ENCODE peak calls at places on chromosome 19, in five cellular contexts. One of them, this sample, is unnamed.

GRCh38 chr19:47247308-47247990 is 8.9 kb upstream of the CCDC9 start:
- DNase-seq in pons: peak; percentile 59
- DNase-seq in astrocyte of the spinal cord: peak; percentile 83
- DNase-seq in H54: no peak
- DNase-seq in stimulated activated CD8-positive, alpha-beta memory T cell treated with anti-CD3 and anti-CD28 coated beads, Interleukin-7, amount 100 ng/mL, for 1 hour: peak; percentile 47
- DNase-seq in this sample: peak; percentile 78

GRCh38 chr19:3733549-3734309 is 25.5 kb downstream of the TJP3 start:
- DNase-seq in pons: no peak
- DNase-seq in astrocyte of the spinal cord: no peak
- DNase-seq in H54: no peak
- DNase-seq in stimulated activated CD8-positive, alpha-beta memory T cell treated with anti-CD3 and anti-CD28 coated beads, Interleukin-7, amount 100 ng/mL, for 1 hour: no peak
- DNase-seq in this sample: no peak

GRCh38 chr19:55165952-55166529 is 372 bp downstream of the DNAAF3 start:
- DNase-seq in pons: peak; percentile 69
- DNase-seq in astrocyte of the spinal cord: peak; percentile 82
- DNase-seq in H54: peak; percentile 93
- DNase-seq in stimulated activated CD8-positive, alpha-beta memory T cell treated with anti-CD3 and anti-CD28 coated beads, Interleukin-7, amount 100 ng/mL, for 1 hour: no peak
- DNase-seq in this sample: peak; percentile 81

GRCh38 chr19:49347835-49348234 is 12.6 kb downstream of the CD37 start:
- DNase-seq in pons: peak; percentile 36
- DNase-seq in astrocyte of the spinal cord: peak; percentile 59
- DNase-seq in H54: peak; percentile 42
- DNase-seq in stimulated activated CD8-positive, alpha-beta memory T cell treated with anti-CD3 and anti-CD28 coated beads, Interleukin-7, amount 100 ng/mL, for 1 hour: no peak
- DNase-seq in this sample: peak; percentile 49

GRCh38 chr19:16262618-16263017 is 62.0 kb upstream of the KLF2 start:
- DNase-seq in pons: no peak
- DNase-seq in astrocyte of the spinal cord: no peak
- DNase-seq in H54: no peak
- DNase-seq in stimulated activated CD8-positive, alpha-beta memory T cell treated with anti-CD3 and anti-CD28 coated beads, Interleukin-7, amount 100 ng/mL, for 1 hour: no peak
- DNase-seq in this sample: peak; percentile 80

GRCh38 chr19:13953021-13953531 is 767 bp downstream of the DCAF15 start:
- DNase-seq in pons: no peak
- DNase-seq in astrocyte of the spinal cord: peak; percentile 46
- DNase-seq in H54: peak; percentile 64
- DNase-seq in stimulated activated CD8-positive, alpha-beta memory T cell treated with anti-CD3 and anti-CD28 coated beads, Interleukin-7, amount 100 ng/mL, for 1 hour: no peak
- DNase-seq in this sample: no peak

GRCh38 chr19:6020166-6020967 is 42.4 kb upstream of the RANBP3 start:
- DNase-seq in pons: no peak
- DNase-seq in astrocyte of the spinal cord: no peak
- DNase-seq in H54: no peak
- DNase-seq in stimulated activated CD8-positive, alpha-beta memory T cell treated with anti-CD3 and anti-CD28 coated beads, Interleukin-7, amount 100 ng/mL, for 1 hour: no peak
- DNase-seq in this sample: peak; percentile 62

GRCh38 chr19:3357362-3357730 is 9.0 kb upstream of the NFIC start:
- DNase-seq in pons: no peak
- DNase-seq in astrocyte of the spinal cord: no peak
- DNase-seq in H54: no peak
- DNase-seq in stimulated activated CD8-positive, alpha-beta memory T cell treated with anti-CD3 and anti-CD28 coated beads, Interleukin-7, amount 100 ng/mL, for 1 hour: no peak
- DNase-seq in this sample: no peak

GRCh38 chr19:49746206-49746958 is 16.7 kb downstream of the TSKS start:
- DNase-seq in pons: no peak
- DNase-seq in astrocyte of the spinal cord: peak; percentile 75
- DNase-seq in H54: no peak
- DNase-seq in stimulated activated CD8-positive, alpha-beta memory T cell treated with anti-CD3 and anti-CD28 coated beads, Interleukin-7, amount 100 ng/mL, for 1 hour: no peak
- DNase-seq in this sample: peak; percentile 41

GRCh38 chr19:10587022-10587838 is at the start of gene AP1M2:
- DNase-seq in pons: no peak
- DNase-seq in astrocyte of the spinal cord: no peak
- DNase-seq in H54: no peak
- DNase-seq in stimulated activated CD8-positive, alpha-beta memory T cell treated with anti-CD3 and anti-CD28 coated beads, Interleukin-7, amount 100 ng/mL, for 1 hour: no peak
- DNase-seq in this sample: peak; percentile 67

GRCh38 chr19:51595776-51596175 is 24.7 kb downstream of the ZNF175 start:
- DNase-seq in pons: no peak
- DNase-seq in astrocyte of the spinal cord: no peak
- DNase-seq in H54: no peak
- DNase-seq in stimulated activated CD8-positive, alpha-beta memory T cell treated with anti-CD3 and anti-CD28 coated beads, Interleukin-7, amount 100 ng/mL, for 1 hour: no peak
- DNase-seq in this sample: no peak

GRCh38 chr19:11202488-11203193 is 5.3 kb upstream of the KANK2 start:
- DNase-seq in pons: no peak
- DNase-seq in astrocyte of the spinal cord: no peak
- DNase-seq in H54: no peak
- DNase-seq in stimulated activated CD8-positive, alpha-beta memory T cell treated with anti-CD3 and anti-CD28 coated beads, Interleukin-7, amount 100 ng/mL, for 1 hour: no peak
- DNase-seq in this sample: no peak

GRCh38 chr19:45781282-45782161 is 768 bp downstream of the DMPK start:
- DNase-seq in pons: no peak
- DNase-seq in astrocyte of the spinal cord: no peak
- DNase-seq in H54: peak; percentile 81
- DNase-seq in stimulated activated CD8-positive, alpha-beta memory T cell treated with anti-CD3 and anti-CD28 coated beads, Interleukin-7, amount 100 ng/mL, for 1 hour: no peak
- DNase-seq in this sample: peak; percentile 89

GRCh38 chr19:57803594-57804325 is 11.0 kb downstream of the ZNF552 start:
- DNase-seq in pons: no peak
- DNase-seq in astrocyte of the spinal cord: peak; percentile 93
- DNase-seq in H54: peak; percentile 52
- DNase-seq in stimulated activated CD8-positive, alpha-beta memory T cell treated with anti-CD3 and anti-CD28 coated beads, Interleukin-7, amount 100 ng/mL, for 1 hour: no peak
- DNase-seq in this sample: no peak

GRCh38 chr19:16070366-16070990 is 5.8 kb upstream of the TPM4 start:
- DNase-seq in pons: no peak
- DNase-seq in astrocyte of the spinal cord: no peak
- DNase-seq in H54: peak; percentile 59
- DNase-seq in stimulated activated CD8-positive, alpha-beta memory T cell treated with anti-CD3 and anti-CD28 coated beads, Interleukin-7, amount 100 ng/mL, for 1 hour: peak; percentile 54
- DNase-seq in this sample: peak; percentile 74

GRCh38 chr19:42942187-42942789 is 5.3 kb upstream of the PSG7 start:
- DNase-seq in pons: no peak
- DNase-seq in astrocyte of the spinal cord: peak; percentile 13
- DNase-seq in H54: no peak
- DNase-seq in stimulated activated CD8-positive, alpha-beta memory T cell treated with anti-CD3 and anti-CD28 coated beads, Interleukin-7, amount 100 ng/mL, for 1 hour: no peak
- DNase-seq in this sample: peak; percentile 12

GRCh38 chr19:33906578-33907335 is 110.1 kb downstream of the KCTD15 start:
- DNase-seq in pons: no peak
- DNase-seq in astrocyte of the spinal cord: peak; percentile 7
- DNase-seq in H54: no peak
- DNase-seq in stimulated activated CD8-positive, alpha-beta memory T cell treated with anti-CD3 and anti-CD28 coated beads, Interleukin-7, amount 100 ng/mL, for 1 hour: no peak
- DNase-seq in this sample: peak; percentile 43

GRCh38 chr19:10339380-10339960 is at the start of gene ICAM3:
- DNase-seq in pons: no peak
- DNase-seq in astrocyte of the spinal cord: no peak
- DNase-seq in H54: no peak
- DNase-seq in stimulated activated CD8-positive, alpha-beta memory T cell treated with anti-CD3 and anti-CD28 coated beads, Interleukin-7, amount 100 ng/mL, for 1 hour: peak; percentile 22
- DNase-seq in this sample: peak; percentile 24

GRCh38 chr19:19539738-19540703 is 2.0 kb downstream of the CILP2 start:
- DNase-seq in pons: no peak
- DNase-seq in astrocyte of the spinal cord: peak; percentile 62
- DNase-seq in H54: no peak
- DNase-seq in stimulated activated CD8-positive, alpha-beta memory T cell treated with anti-CD3 and anti-CD28 coated beads, Interleukin-7, amount 100 ng/mL, for 1 hour: no peak
- DNase-seq in this sample: peak; percentile 64